ENCODE peak calls at places on chromosomes 13 and 19, in seven cellular contexts. Q is effector memory CD4-positive, alpha-beta T cell; O is activated CD4-positive, alpha-beta T cell treated with anti-CD3 and anti-CD28 coated beads, Interleukin-2, amount 50 U/mL, for 48 hours; T is T-helper 2 cell; W is H9; R is NCI-H524; N is mucosa of descending colon. V is an unnamed sample.

GRCh38 chr13:44212633-44213387 is 160.8 kb upstream of the SERP2 start:
- DNase-seq in Q (no peak), O (no peak), T (no peak), W (no peak), R (no peak), N (no peak), V (no peak)

GRCh38 chr19:14164724-14165493 is 28.5 kb upstream of the ASF1B start:
- DNase-seq in Q (no peak), O (no peak), T (no peak), W (no peak), R (no peak), N (no peak), V (no peak)

GRCh38 chr13:69589531-69589930 is 518.1 kb upstream of the ATXN8OS start:
- DNase-seq in Q (no peak), O (no peak), T (no peak), W (no peak), R (no peak), N (no peak), V (no peak)

GRCh38 chr19:17469371-17470203 is 737 bp upstream of the SLC27A1 start:
- DNase-seq in Q (peak; percentile 94), O (peak; percentile 96), T (peak; percentile 93), W (peak; percentile 97), R (peak; percentile 98), N (peak; percentile 99), V (peak; percentile 95)

GRCh38 chr13:100542546-100543156 is 45.9 kb downstream of the GGACT start:
- DNase-seq in Q (no peak), O (no peak), T (no peak), W (peak; percentile 26), R (peak; percentile 69), N (no peak), V (no peak)

GRCh38 chr19:40614595-40615411 is 13.6 kb downstream of the LTBP4 start:
- DNase-seq in Q (peak; percentile 70), O (peak; percentile 100), T (peak; percentile 77), W (peak; percentile 92), R (no peak), N (peak; percentile 95), V (peak; percentile 85)

GRCh38 chr13:84366484-84366883 is 484.2 kb upstream of the SLITRK1 start:
- DNase-seq in Q (no peak), O (no peak), T (no peak), W (no peak), R (no peak), N (no peak), V (no peak)

GRCh38 chr13:34901577-34901976 is 40.5 kb upstream of the NBEA start:
- DNase-seq in Q (no peak), O (no peak), T (no peak), W (no peak), R (no peak), N (no peak), V (no peak)

GRCh38 chr19:50344661-50345318 is 15.6 kb upstream of the KCNC3 start:
- DNase-seq in Q (no peak), O (no peak), T (no peak), W (no peak), R (no peak), N (no peak), V (no peak)

GRCh38 chr13:111255228-111255790 is 65.1 kb upstream of the TEX29 start:
- DNase-seq in Q (no peak), O (no peak), T (no peak), W (no peak), R (no peak), N (no peak), V (no peak)

GRCh38 chr19:31553844-31554215 is 204.6 kb upstream of the TSHZ3 start:
- DNase-seq in Q (no peak), O (no peak), T (no peak), W (no peak), R (no peak), N (peak; percentile 28), V (no peak)

GRCh38 chr13:112587359-112587766 is 590 bp downstream of the TUBGCP3 start:
- DNase-seq in Q (peak; percentile 41), O (peak; percentile 78), T (peak; percentile 53), W (peak; percentile 63), R (peak; percentile 22), N (peak; percentile 82), V (peak; percentile 68)

GRCh38 chr13:48739346-48740037 is 85.8 kb downstream of the CYSLTR2 start:
- DNase-seq in Q (no peak), O (no peak), T (no peak), W (no peak), R (no peak), N (no peak), V (no peak)

GRCh38 chr19:48578891-48579290 is 26.9 kb downstream of the SULT2B1 start:
- DNase-seq in Q (no peak), O (no peak), T (no peak), W (no peak), R (no peak), N (no peak), V (no peak)

GRCh38 chr19:38304866-38305429 is 897 bp downstream of the C19orf33 start:
- DNase-seq in Q (no peak), O (no peak), T (no peak), W (peak; percentile 99), R (no peak), N (peak; percentile 98), V (no peak)

GRCh38 chr19:46731007-46731501 is 14.1 kb upstream of the PRKD2 start:
- DNase-seq in Q (no peak), O (no peak), T (no peak), W (no peak), R (no peak), N (no peak), V (no peak)

GRCh38 chr19:36266375-36266961 is 51.6 kb downstream of the ZNF146 start:
- DNase-seq in Q (no peak), O (no peak), T (no peak), W (no peak), R (no peak), N (no peak), V (no peak)

GRCh38 chr13:101149735-101150380 is 266.4 kb downstream of the NALCN start:
- DNase-seq in Q (no peak), O (no peak), T (no peak), W (peak; percentile 41), R (peak; percentile 27), N (no peak), V (no peak)

GRCh38 chr13:99356216-99357089 is 49.3 kb upstream of the GPR183 start:
- DNase-seq in Q (peak; percentile 53), O (no peak), T (peak; percentile 34), W (no peak), R (no peak), N (peak; percentile 55), V (peak; percentile 67)

GRCh38 chr13:112902669-112903068 is 66.3 kb upstream of the MCF2L start:
- DNase-seq in Q (no peak), O (no peak), T (no peak), W (no peak), R (no peak), N (no peak), V (no peak)

GRCh38 chr19:6402834-6403608 is 10.1 kb upstream of the GTF2F1 start:
- DNase-seq in Q (no peak), O (no peak), T (no peak), W (no peak), R (no peak), N (peak; percentile 86), V (no peak)

GRCh38 chr13:111167290-111167689 is 52.2 kb downstream of the ARHGEF7 start:
- DNase-seq in Q (no peak), O (no peak), T (no peak), W (no peak), R (no peak), N (no peak), V (no peak)

GRCh38 chr13:71685072-71685471 is 181.9 kb downstream of the DACH1 start:
- DNase-seq in Q (no peak), O (no peak), T (no peak), W (peak; percentile 35), R (no peak), N (no peak), V (no peak)

GRCh38 chr13:79775830-79776229 is 294.9 kb downstream of the NDFIP2 start:
- DNase-seq in Q (no peak), O (no peak), T (no peak), W (no peak), R (no peak), N (peak; percentile 75), V (no peak)

GRCh38 chr13:40172878-40173277 is 493.6 kb downstream of the FOXO1 start:
- DNase-seq in Q (no peak), O (no peak), T (no peak), W (no peak), R (no peak), N (no peak), V (no peak)

GRCh38 chr13:39073983-39074382 is 35.7 kb downstream of the NHLRC3 start:
- DNase-seq in Q (no peak), O (no peak), T (no peak), W (no peak), R (no peak), N (no peak), V (no peak)

GRCh38 chr13:46495647-46496046 is 57.3 kb upstream of the LRCH1 start:
- DNase-seq in Q (no peak), O (no peak), T (no peak), W (no peak), R (no peak), N (no peak), V (no peak)